ENCODE peak calls at places on chromosomes 1 and 21, in five cellular contexts. D is EL; V is activated CD4-positive, alpha-beta T cell treated with anti-CD3 and anti-CD28 coated beads, Interleukin-2, amount 10 ng/mL, durations not matched to agents 7 days and 5 days; M is right atrium auricular region; G is activated CD4-positive, alpha-beta memory T cell treated with anti-CD3 and anti-CD28 coated beads for 36 hours. A is an unnamed sample.

GRCh38 chr1:6586404-6586816 is 6.6 kb downstream of the ZBTB48 start:
- DNase-seq in G (no peak), M (no peak), V (no peak), D (no peak), A (no peak)

GRCh38 chr1:90850925-90851710 is 134.0 kb upstream of the BARHL2 start:
- DNase-seq in M (peak; percentile 69), V (peak; percentile 75), G (peak; percentile 86), D (peak; percentile 77), A (peak; percentile 94)

GRCh38 chr1:162689745-162690671 is 57.7 kb downstream of the DDR2 start:
- DNase-seq in D (peak; percentile 70), M (no peak), V (no peak), G (no peak), A (no peak)

GRCh38 chr1:11384170-11384554 is 94.8 kb upstream of the DISP3 start:
- DNase-seq in G (peak; percentile 12), D (peak; percentile 8), M (no peak), V (no peak), A (no peak)

GRCh38 chr21:36122977-36123376 is 11.9 kb upstream of the CBR3 start:
- DNase-seq in D (no peak), V (no peak), G (no peak), M (no peak), A (no peak)

GRCh38 chr1:66220477-66220876 is 313.5 kb upstream of the SGIP1 start:
- DNase-seq in V (no peak), G (no peak), D (no peak), M (no peak), A (no peak)

GRCh38 chr1:229108598-229109201 is 162.2 kb upstream of the RAB4A start:
- DNase-seq in V (no peak), G (no peak), M (no peak), D (no peak), A (peak; percentile 72)

GRCh38 chr1:69569281-69569970 is 1.7 kb downstream of the LRRC7 start:
- DNase-seq in V (no peak), G (no peak), D (no peak), M (no peak), A (no peak)

GRCh38 chr21:42614391-42614790 is 39.0 kb upstream of the PDE9A start:
- DNase-seq in M (no peak), V (peak; percentile 67), G (peak; percentile 75), D (no peak), A (peak; percentile 34)

GRCh38 chr1:202578001-202578500 is 132.2 kb downstream of the SYT2 start:
- DNase-seq in G (no peak), V (no peak), M (no peak), D (no peak), A (no peak)

GRCh38 chr1:29341936-29342335 is 105.6 kb downstream of the PTPRU start:
- DNase-seq in M (no peak), D (no peak), G (no peak), V (no peak), A (no peak)

GRCh38 chr1:59804301-59804700 is 10.4 kb upstream of the HOOK1 start:
- DNase-seq in M (no peak), V (no peak), G (no peak), D (no peak), A (no peak)

GRCh38 chr1:54998677-54999076 is at the start of gene BSND:
- DNase-seq in V (no peak), M (no peak), G (no peak), D (no peak), A (no peak)

GRCh38 chr1:17648457-17649145 is 106.5 kb upstream of the ACTL8 start:
- DNase-seq in V (no peak), G (no peak), D (no peak), M (no peak), A (peak; percentile 82)

GRCh38 chr21:44710756-44711326 is 531 bp downstream of the TSPEAR start:
- DNase-seq in M (no peak), D (no peak), G (peak; percentile 9), V (no peak), A (no peak)

GRCh38 chr1:215749423-215749822 is 182.3 kb downstream of the KCTD3 start:
- DNase-seq in V (no peak), M (no peak), D (peak; percentile 94), G (no peak), A (no peak)